ENCODE peak calls at places on chromosome 14, in seven cellular contexts. Q, K, B, U, O, X and I are unnamed samples. For H3K4me1, the result is how much of the 10 kb centered on the place peaks cover.

GRCh38 chr14:84129028-84129427 is 1400.9 kb upstream of the FLRT2 start:
- DNase-seq in Q (no peak), K (no peak), B (no peak), U (no peak), O (no peak), X (no peak), I (no peak)

GRCh38 chr14:58108717-58109116 is 43.3 kb downstream of the ARMH4 start:
- DNase-seq in Q (no peak), K (no peak), B (no peak), U (no peak), O (no peak), X (no peak), I (no peak)

GRCh38 chr14:20611277-20611676 is 20.1 kb upstream of the RNASE12 start:
- DNase-seq in Q (no peak), K (no peak), B (no peak), U (no peak), O (no peak), X (no peak), I (no peak)

GRCh38 chr14:35883677-35884293 is 57.6 kb downstream of the BRMS1L start:
- DNase-seq in Q (no peak), K (no peak), B (no peak), U (no peak), O (peak), X (no peak), I (no peak)

GRCh38 chr14:101286271-101287018 is 274.9 kb upstream of the DIO3 start:
- DNase-seq in Q (no peak), K (no peak), B (no peak), U (no peak), O (no peak), X (no peak), I (no peak)

GRCh38 chr14:80213602-80214001 is 2.3 kb upstream of the DIO2 start:
- DNase-seq in Q (no peak), K (no peak), B (peak), U (peak), O (peak), X (no peak), I (no peak)

GRCh38 chr14:101050901-101051490 is 147.5 kb upstream of the RTL1 start:
- DNase-seq in Q (no peak), K (no peak), B (no peak), U (no peak), O (no peak), X (no peak), I (no peak)

GRCh38 chr14:43175896-43176295 is 1331.2 kb downstream of the FSCB start:
- DNase-seq in Q (no peak), K (no peak), B (no peak), U (no peak), O (no peak), X (no peak), I (no peak)

GRCh38 chr14:34888186-34888585 is 13.0 kb upstream of the BAZ1A start:
- DNase-seq in Q (no peak), K (no peak), B (no peak), U (no peak), O (no peak), X (no peak), I (no peak)

GRCh38 chr14:97580923-97581495 is 783.8 kb downstream of the VRK1 start:
- DNase-seq in Q (no peak), K (no peak), B (no peak), U (no peak), O (no peak), X (no peak), I (no peak)

GRCh38 chr14:78152246-78153068 is 17.7 kb upstream of the NRXN3 start:
- DNase-seq in Q (no peak), K (no peak), B (no peak), U (no peak), O (no peak), X (no peak), I (no peak)

GRCh38 chr14:101231828-101232227 is 328.3 kb upstream of the RTL1 start:
- DNase-seq in Q (no peak), K (no peak), B (no peak), U (peak), O (no peak), X (no peak), I (no peak)

GRCh38 chr14:37403656-37404055 is 191.4 kb downstream of the FOXA1 start:
- DNase-seq in Q (no peak), K (no peak), B (no peak), U (no peak), O (no peak), X (no peak), I (no peak)

GRCh38 chr14:61934385-61934784 is 172.2 kb downstream of the SNAPC1 start:
- DNase-seq in Q (no peak), K (no peak), B (no peak), U (no peak), O (peak), X (no peak), I (no peak)

GRCh38 chr14:51283402-51283825 is 43.4 kb downstream of the TMX1 start:
- DNase-seq in Q (no peak), K (no peak), B (no peak), U (no peak), O (peak), X (no peak), I (no peak)

GRCh38 chr14:25095784-25096390 is 45.9 kb upstream of the STXBP6 start:
- DNase-seq in Q (no peak), K (no peak), B (no peak), U (no peak), O (no peak), X (no peak), I (no peak)

GRCh38 chr14:25132734-25133422 is 82.9 kb upstream of the STXBP6 start:
- DNase-seq in Q (peak), K (peak), B (peak), U (peak), O (peak), X (no peak), I (no peak)

GRCh38 chr14:92670967-92671366 is 77.5 kb downstream of the LGMN start:
- DNase-seq in Q (no peak), K (no peak), B (no peak), U (no peak), O (peak), X (no peak), I (no peak)

GRCh38 chr14:39087493-39087892 is 15.5 kb downstream of the SEC23A start:
- DNase-seq in Q (no peak), K (no peak), B (no peak), U (no peak), O (no peak), X (no peak), I (no peak)

GRCh38 chr14:51370758-51371386 is 130.8 kb downstream of the TMX1 start:
- DNase-seq in Q (no peak), K (no peak), B (no peak), U (no peak), O (no peak), X (no peak), I (no peak)

GRCh38 chr14:59018978-59019377 is 169.5 kb upstream of the DAAM1 start:
- DNase-seq in Q (no peak), K (no peak), B (no peak), U (no peak), O (peak), X (no peak), I (no peak)

GRCh38 chr14:60722163-60722835 is 1.9 kb downstream of the SIX4 start:
- DNase-seq in Q (peak), K (peak), B (no peak), U (peak), O (peak), X (peak), I (no peak)

GRCh38 chr14:101134161-101134631 is 230.7 kb upstream of the RTL1 start:
- DNase-seq in Q (peak), K (no peak), B (no peak), U (no peak), O (no peak), X (no peak), I (no peak)

GRCh38 chr14:90629471-90629870 is 186.8 kb downstream of the TTC7B start:
- DNase-seq in Q (peak), K (no peak), B (no peak), U (no peak), O (peak), X (no peak), I (no peak)

GRCh38 chr14:59217011-59217410 is 28.5 kb downstream of the DAAM1 start:
- DNase-seq in Q (no peak), K (no peak), B (no peak), U (no peak), O (no peak), X (no peak), I (no peak)

GRCh38 chr14:38505221-38506095 is 249.6 kb upstream of the CLEC14A start:
- DNase-seq in Q (no peak), K (no peak), B (no peak), U (no peak), O (peak), X (no peak), I (no peak)

GRCh38 chr14:52703225-52703624 is 3.8 kb upstream of the PSMC6 start:
- DNase-seq in Q (peak), K (no peak), B (no peak), U (no peak), O (peak), X (no peak), I (peak)

GRCh38 chr14:71855399-71856036 is 76.7 kb upstream of the RGS6 start:
- DNase-seq in Q (peak), K (no peak), B (peak), U (peak), O (peak), X (peak), I (peak)

GRCh38 chr14:21825147-21825743 is 151.6 kb upstream of the OR4E1 start:
- DNase-seq in Q (no peak), K (no peak), B (no peak), U (peak), O (peak), X (no peak), I (no peak)

GRCh38 chr14:93957333-93957710 is 19.0 kb downstream of the ASB2 start:
- DNase-seq in Q (no peak), K (no peak), B (no peak), U (no peak), O (no peak), X (no peak), I (no peak)

GRCh38 chr14:54562334-54562733 is 4.6 kb upstream of the SAMD4A start:
- DNase-seq in Q (no peak), K (no peak), B (no peak), U (no peak), O (peak), X (no peak), I (no peak)

GRCh38 chr14:45377201-45377600 is 124.2 kb upstream of the MIS18BP1 start:
- DNase-seq in Q (no peak), K (no peak), B (no peak), U (no peak), O (no peak), X (no peak), I (no peak)

GRCh38 chr14:94045563-94046345 is 19.6 kb downstream of the OTUB2 start:
- DNase-seq in Q (no peak), K (no peak), B (no peak), U (no peak), O (no peak), X (peak), I (peak)

GRCh38 chr14:93035917-93036651 is 79.6 kb downstream of the ITPK1 start:
- DNase-seq in Q (no peak), K (peak), B (no peak), U (peak), O (no peak), X (no peak), I (no peak)

GRCh38 chr14:97413991-97414717 is 617.0 kb downstream of the VRK1 start:
- DNase-seq in Q (no peak), K (no peak), B (no peak), U (no peak), O (no peak), X (no peak), I (no peak)

DNA sequence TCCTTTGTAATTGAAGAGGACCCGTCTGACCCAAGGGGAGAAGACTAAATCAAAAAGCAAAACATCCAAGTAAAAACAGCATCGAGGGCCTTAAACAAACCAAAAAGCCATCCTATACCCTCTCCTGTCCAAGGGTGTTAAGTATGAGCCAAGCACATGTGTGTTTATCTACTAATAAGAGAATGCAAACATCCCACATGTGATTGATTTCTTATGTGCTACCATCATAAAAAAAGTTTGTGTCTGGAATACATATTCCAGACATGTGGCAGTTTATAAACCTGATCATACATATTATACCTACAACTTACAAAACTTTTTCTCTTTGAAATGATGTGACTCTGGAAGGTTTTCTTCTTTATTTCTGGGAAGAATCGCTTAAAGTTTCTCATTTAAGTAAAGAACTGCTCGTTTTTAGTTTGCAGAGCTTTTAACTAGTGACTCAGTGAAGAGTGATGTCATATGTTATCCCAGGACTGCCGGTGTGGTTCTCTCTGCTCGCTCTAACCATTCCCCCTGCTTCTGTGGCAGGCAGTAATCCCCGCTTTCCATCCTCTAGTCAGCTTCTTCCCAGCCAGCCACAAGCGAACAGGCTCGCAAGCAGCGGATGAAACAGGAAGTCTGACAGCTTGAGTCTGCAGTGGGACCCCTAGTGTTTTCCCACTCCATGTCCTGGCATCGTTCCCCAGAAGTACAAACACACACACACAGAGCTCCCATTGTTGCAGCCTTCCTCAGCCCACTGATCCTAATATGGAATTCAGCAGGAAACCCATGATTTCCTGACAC is 431 bp upstream of the RHOJ start:
- DNase-seq in Q (peak), K (peak), B (peak), U (peak), O (peak), X (peak), I (peak)
- TF ChIP-seq CTCF in Q (no peak), K (no peak), B (no peak), U (no peak), O (peak), X (no peak), I (no peak)

GRCh38 chr14:103521438-103521961 is 1.1 kb downstream of the CKB start:
- DNase-seq in Q (no peak), K (peak), B (no peak), U (no peak), O (no peak), X (no peak), I (no peak)
- H3K4me1 ChIP-seq in Q (under half), K (under half), B (under half), U (under half), O (under half), X (half or more), I (under half)

GRCh38 chr14:99391671-99392070 is 89.0 kb downstream of the SETD3 start:
- DNase-seq in Q (peak), K (no peak), B (no peak), U (no peak), O (peak), X (no peak), I (no peak)
- H3K4me3 ChIP-seq in Q (no peak), K (no peak), B (no peak), U (no peak), O (no peak), X (no peak), I (no peak)

GRCh38 chr14:73266317-73266716 is 29.0 kb downstream of the PAPLN start:
- DNase-seq in Q (no peak), K (no peak), B (no peak), U (no peak), O (no peak), X (no peak), I (no peak)

GRCh38 chr14:73264896-73265720 is 27.8 kb downstream of the PAPLN start:
- DNase-seq in Q (no peak), K (no peak), B (no peak), U (no peak), O (no peak), X (no peak), I (no peak)

GRCh38 chr14:73264080-73264895 is 27.0 kb downstream of the PAPLN start:
- DNase-seq in Q (no peak), K (no peak), B (no peak), U (no peak), O (no peak), X (no peak), I (no peak)

GRCh38 chr14:73267474-73267873 is 30.2 kb downstream of the PAPLN start:
- DNase-seq in Q (no peak), K (no peak), B (no peak), U (no peak), O (no peak), X (no peak), I (no peak)

GRCh38 chr14:73265721-73266046 is 28.4 kb downstream of the PAPLN start:
- DNase-seq in Q (no peak), K (no peak), B (no peak), U (no peak), O (no peak), X (no peak), I (no peak)
- TF ChIP-seq CTCF in Q (no peak), K (no peak), B (no peak), U (no peak), O (no peak), X (no peak), I (no peak)

GRCh38 chr14:56810850-56811595 is 744 bp upstream of the OTX2 start:
- DNase-seq in Q (no peak), K (no peak), B (no peak), U (no peak), O (no peak), X (no peak), I (no peak)
- H3K4me1 ChIP-seq in Q (under half), K (under half), B (under half), U (under half), O (under half), X (under half), I (under half)

GRCh38 chr14:95362180-95362494 is 42.4 kb upstream of the CLMN start:
- DNase-seq in Q (no peak), K (no peak), B (no peak), U (no peak), O (no peak), X (no peak), I (peak)
- H3K4me3 ChIP-seq in Q (no peak), K (peak), B (peak), U (no peak), O (no peak), X (no peak), I (no peak)

DNA sequence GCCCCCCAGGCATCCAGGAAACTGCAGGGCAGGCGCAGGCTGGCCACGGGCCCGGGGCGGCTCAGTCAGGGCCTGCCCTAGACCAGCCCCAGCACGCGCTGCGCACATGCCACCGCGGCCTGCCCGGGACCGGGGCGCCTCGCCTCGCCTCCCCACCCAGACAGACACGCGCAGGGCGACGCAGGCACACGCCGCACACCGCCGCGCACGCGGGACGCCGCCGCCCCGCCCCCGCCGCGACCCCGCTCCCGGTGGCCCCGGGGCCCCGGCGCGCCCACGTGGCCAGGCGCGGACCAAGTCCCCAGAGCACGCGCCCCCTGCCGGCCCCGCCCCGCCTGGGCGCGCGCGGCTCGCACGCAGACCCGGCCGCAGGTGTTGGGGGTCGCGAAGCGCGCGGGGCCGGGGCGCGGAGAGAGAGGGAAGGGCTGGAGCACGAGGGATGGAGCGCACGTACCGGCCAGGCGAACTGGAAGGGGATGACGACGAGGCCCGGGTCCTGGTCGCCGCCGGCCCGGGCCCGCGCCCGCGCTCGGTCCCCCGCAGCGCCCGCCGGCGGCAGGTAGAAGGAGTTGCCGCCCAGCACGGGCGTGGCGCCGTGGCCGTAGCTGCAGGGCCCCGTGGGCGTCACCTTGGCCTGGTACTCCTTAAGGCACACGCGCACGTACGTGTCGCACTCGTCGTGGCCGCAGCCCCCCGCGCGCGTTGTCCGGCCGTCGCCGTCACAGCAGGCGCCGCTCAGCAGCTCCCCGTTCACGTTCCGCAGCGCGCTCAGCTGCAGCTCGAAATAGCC is 1.1 kb downstream of the JAG2 start:
- DNase-seq in Q (no peak), K (no peak), B (no peak), U (no peak), O (no peak), X (no peak), I (no peak)
- TF ChIP-seq CTCF in Q (no peak), K (no peak), B (no peak), U (no peak), O (no peak), X (no peak), I (peak)